ENCODE peak calls at places on chromosomes 11 and 22, in five cellular contexts. G is GM23248, L is ELF-1, Y is NCI-H1105, X is AG09309. U is an unnamed sample.

GRCh38 chr11:119901657-119902577 is 172.9 kb upstream of the NECTIN1 start:
- DNase-seq in G (no peak), L (peak; percentile 60), Y (no peak), X (no peak), U (no peak)

GRCh38 chr11:120835601-120836228 is 188.2 kb upstream of the TBCEL start:
- DNase-seq in G (peak; percentile 23), L (no peak), Y (no peak), X (no peak), U (no peak)

GRCh38 chr11:79312591-79313267 is 128.1 kb downstream of the TENM4 start:
- DNase-seq in G (no peak), L (no peak), Y (peak; percentile 96), X (peak; percentile 3), U (no peak)

GRCh38 chr11:62025429-62026105 is 58.1 kb upstream of the FTH1 start:
- DNase-seq in G (peak; percentile 96), L (peak; percentile 70), Y (no peak), X (peak; percentile 95), U (no peak)

GRCh38 chr22:40111451-40111850 is 66.3 kb upstream of the TNRC6B start:
- DNase-seq in G (no peak), L (no peak), Y (no peak), X (no peak), U (no peak)

GRCh38 chr11:76713499-76713898 is 43.0 kb upstream of the LRRC32 start:
- DNase-seq in G (no peak), L (no peak), Y (no peak), X (no peak), U (no peak)

GRCh38 chr22:46866591-46866990 is 104.1 kb downstream of the TBC1D22A start:
- DNase-seq in G (peak; percentile 95), L (peak; percentile 30), Y (no peak), X (peak; percentile 82), U (no peak)

GRCh38 chr11:12685229-12685628 is 11.0 kb downstream of the TEAD1 start:
- DNase-seq in G (peak; percentile 32), L (no peak), Y (no peak), X (no peak), U (no peak)

GRCh38 chr11:129704831-129705230 is 110.8 kb upstream of the TMEM45B start:
- DNase-seq in G (no peak), L (no peak), Y (no peak), X (no peak), U (no peak)

GRCh38 chr22:47623056-47623739 is 860.7 kb downstream of the TBC1D22A start:
- DNase-seq in G (no peak), L (no peak), Y (no peak), X (no peak), U (no peak)

GRCh38 chr11:46597155-46597554 is 3.3 kb upstream of the AMBRA1 start:
- DNase-seq in G (no peak), L (no peak), Y (no peak), X (no peak), U (no peak)

GRCh38 chr11:17432041-17432440 is 43.6 kb upstream of the KCNJ11 start:
- DNase-seq in G (no peak), L (no peak), Y (no peak), X (no peak), U (peak; percentile 90)

GRCh38 chr11:46134061-46134460 is 12.8 kb upstream of the PHF21A start:
- DNase-seq in G (no peak), L (no peak), Y (no peak), X (no peak), U (no peak)

GRCh38 chr11:70138403-70138802 is 60.3 kb downstream of the ANO1 start:
- DNase-seq in G (no peak), L (no peak), Y (no peak), X (no peak), U (no peak)

GRCh38 chr11:70415176-70415575 is 16.8 kb downstream of the CTTN start:
- DNase-seq in G (peak; percentile 96), L (no peak), Y (no peak), X (no peak), U (no peak)

GRCh38 chr11:64652586-64653387 is 61.8 kb downstream of the SLC22A12 start:
- DNase-seq in G (peak; percentile 75), L (peak; percentile 92), Y (peak; percentile 71), X (peak; percentile 8), U (peak; percentile 86)

GRCh38 chr22:43094085-43094484 is 4.9 kb upstream of the TTLL1 start:
- DNase-seq in G (peak; percentile 71), L (peak; percentile 54), Y (no peak), X (no peak), U (peak; percentile 15)

GRCh38 chr11:76662656-76663460 is 7.7 kb downstream of the LRRC32 start:
- DNase-seq in G (no peak), L (no peak), Y (no peak), X (no peak), U (no peak)

GRCh38 chr11:99176430-99176829 is 155.7 kb downstream of the CNTN5 start:
- DNase-seq in G (no peak), L (no peak), Y (no peak), X (no peak), U (no peak)

GRCh38 chr22:38176170-38176741 is 5.4 kb downstream of the PLA2G6 start:
- DNase-seq in G (peak; percentile 30), L (no peak), Y (no peak), X (peak; percentile 60), U (no peak)

GRCh38 chr11:28833670-28834069 is 725.5 kb downstream of the METTL15 start:
- DNase-seq in G (peak; percentile 91), L (no peak), Y (no peak), X (peak; percentile 97), U (no peak)

GRCh38 chr22:39558254-39558727 is 12.3 kb upstream of the CACNA1I start:
- DNase-seq in G (peak; percentile 30), L (no peak), Y (no peak), X (no peak), U (no peak)

GRCh38 chr11:68750197-68750987 is 928 bp downstream of the TESMIN start:
- DNase-seq in G (no peak), L (peak; percentile 76), Y (no peak), X (no peak), U (no peak)

U was measured in NCI-H82.